ENCODE peak calls at places on chromosome 9, in eight cellular contexts. Y is HepG2, L is vagina, M is left ventricle myocardium inferior, X is HCT116, R is mammary epithelial cell, D is heart left ventricle, P is A673. S is an unnamed sample.
A peak's percentile ranks its signal among the peaks of the same experiment; 100 is the strongest.

GRCh38 chr9:129596541-129597328 is 24.2 kb downstream of the C9orf50 start:
- DNase-seq in Y (peak; percentile 82), L (no peak), M (peak; percentile 75), X (peak; percentile 88), R (no peak), D (peak; percentile 82), P (no peak), S (no peak)

GRCh38 chr9:84673806-84674205 is 4.3 kb downstream of the NTRK2 start:
- DNase-seq in Y (no peak), L (no peak), M (no peak), X (no peak), R (no peak), D (no peak), P (no peak), S (no peak)

GRCh38 chr9:120436937-120437592 is 142.9 kb downstream of the CDK5RAP2 start:
- DNase-seq in Y (no peak), L (no peak), M (peak; percentile 44), X (no peak), R (no peak), D (peak; percentile 45), P (no peak), S (no peak)

GRCh38 chr9:121634800-121635261 is 16.6 kb upstream of the DAB2IP start:
- DNase-seq in Y (peak; percentile 57), L (no peak), M (no peak), X (no peak), R (no peak), D (no peak), P (no peak), S (peak; percentile 53)

GRCh38 chr9:85408494-85408893 is 333.3 kb downstream of the AGTPBP1 start:
- DNase-seq in Y (peak; percentile 48), L (no peak), M (no peak), X (no peak), R (no peak), D (no peak), P (no peak), S (no peak)

GRCh38 chr9:83066771-83067170 is 3.8 kb upstream of the RASEF start:
- DNase-seq in Y (no peak), L (no peak), M (no peak), X (no peak), R (peak; percentile 82), D (no peak), P (no peak), S (no peak)

GRCh38 chr9:86585422-86586143 is 231.4 kb upstream of the TUT7 start:
- DNase-seq in Y (no peak), L (no peak), M (no peak), X (no peak), R (no peak), D (no peak), P (no peak), S (no peak)

GRCh38 chr9:115276621-115277020 is 158.7 kb upstream of the TNC start:
- DNase-seq in Y (no peak), L (no peak), M (no peak), X (no peak), R (no peak), D (no peak), P (no peak), S (no peak)

GRCh38 chr9:81814404-81814793 is 113.8 kb upstream of the SPATA31D4 start:
- DNase-seq in Y (peak; percentile 58), L (no peak), M (no peak), X (no peak), R (no peak), D (no peak), P (no peak), S (no peak)

GRCh38 chr9:137241490-137242328 is 622 bp downstream of the TUBB4B start:
- DNase-seq in Y (peak; percentile 54), L (no peak), M (peak; percentile 72), X (no peak), R (peak; percentile 69), D (peak; percentile 80), P (no peak), S (no peak)

GRCh38 chr9:33202552-33203300 is 35.6 kb upstream of the B4GALT1 start:
- DNase-seq in Y (no peak), L (no peak), M (peak; percentile 69), X (no peak), R (no peak), D (peak; percentile 77), P (no peak), S (no peak)

GRCh38 chr9:105887679-105888078 is 193.3 kb downstream of the TMEM38B start:
- DNase-seq in Y (no peak), L (no peak), M (no peak), X (no peak), R (no peak), D (no peak), P (no peak), S (no peak)

GRCh38 chr9:77901771-77902170 is 129.8 kb downstream of the GNAQ start:
- DNase-seq in Y (no peak), L (no peak), M (no peak), X (no peak), R (no peak), D (no peak), P (no peak), S (no peak)

GRCh38 chr9:22040760-22041159 is 31.7 kb upstream of the CDKN2B start:
- DNase-seq in Y (no peak), L (no peak), M (no peak), X (no peak), R (peak; percentile 86), D (no peak), P (no peak), S (no peak)

GRCh38 chr9:7234144-7234543 is 476.4 kb downstream of the KDM4C start:
- DNase-seq in Y (peak; percentile 52), L (peak; percentile 42), M (no peak), X (peak; percentile 41), R (peak; percentile 35), D (no peak), P (peak; percentile 67), S (peak; percentile 32)

GRCh38 chr9:131422241-131422792 is 28.4 kb downstream of the PRRC2B start:
- DNase-seq in Y (no peak), L (no peak), M (peak; percentile 25), X (no peak), R (peak; percentile 49), D (no peak), P (no peak), S (peak; percentile 58)

GRCh38 chr9:136855461-136856077 is 3.4 kb downstream of the MAMDC4 start:
- DNase-seq in Y (no peak), L (no peak), M (peak; percentile 14), X (no peak), R (no peak), D (peak; percentile 29), P (no peak), S (peak; percentile 66)

GRCh38 chr9:130997925-130998595 is 10.9 kb upstream of the LAMC3 start:
- DNase-seq in Y (peak; percentile 56), L (no peak), M (peak; percentile 68), X (peak; percentile 60), R (peak; percentile 48), D (peak; percentile 73), P (peak; percentile 72), S (peak; percentile 89)

GRCh38 chr9:38332625-38333024 is 59.9 kb upstream of the ALDH1B1 start:
- DNase-seq in Y (no peak), L (no peak), M (no peak), X (no peak), R (no peak), D (no peak), P (no peak), S (no peak)

GRCh38 chr9:127555830-127556820 is 56.0 kb upstream of the STXBP1 start:
- DNase-seq in Y (no peak), L (no peak), M (peak; percentile 58), X (peak; percentile 80), R (peak; percentile 94), D (peak; percentile 81), P (peak; percentile 82), S (no peak)

GRCh38 chr9:127557466-127557869 is 54.6 kb upstream of the STXBP1 start:
- DNase-seq in Y (no peak), L (no peak), M (no peak), X (no peak), R (no peak), D (no peak), P (peak; percentile 70), S (peak; percentile 43)

GRCh38 chr9:127556871-127557270 is 55.2 kb upstream of the STXBP1 start:
- DNase-seq in Y (no peak), L (no peak), M (no peak), X (no peak), R (no peak), D (no peak), P (no peak), S (no peak)

GRCh38 chr9:127553793-127554192 is 58.3 kb upstream of the STXBP1 start:
- DNase-seq in Y (no peak), L (no peak), M (no peak), X (no peak), R (no peak), D (no peak), P (no peak), S (no peak)

GRCh38 chr9:127554966-127555829 is 56.9 kb upstream of the STXBP1 start:
- DNase-seq in Y (no peak), L (no peak), M (no peak), X (no peak), R (no peak), D (no peak), P (peak; percentile 35), S (no peak)
- H3K4me1 ChIP-seq in Y (peaks cover 40% of the 10 kb centered on the region), L (peaks cover 91% of the 10 kb centered on the region), M (peaks cover 84% of the 10 kb centered on the region), X (peaks cover 54% of the 10 kb centered on the region), R (peaks cover 64% of the 10 kb centered on the region), D (peaks cover 63% of the 10 kb centered on the region), P (peaks cover 44% of the 10 kb centered on the region), S (no peaks in the 10 kb centered on the region)

GRCh38 chr9:75855509-75855908 is 35.0 kb upstream of the PCSK5 start:
- DNase-seq in Y (peak; percentile 13), L (no peak), M (no peak), X (peak; percentile 18), R (peak; percentile 16), D (no peak), P (peak; percentile 33), S (no peak)
- TF ChIP-seq CTCF in Y (peak; percentile 53), L (no peak), M (peak; percentile 67), X (peak; percentile 49), R (peak; percentile 48), D (peak; percentile 33), P (peak; percentile 58), S (peak; percentile 48)

GRCh38 chr9:124001865-124002525 is 9.6 kb upstream of the LHX2 start:
- DNase-seq in Y (no peak), L (no peak), M (no peak), X (no peak), R (no peak), D (no peak), P (no peak), S (no peak)

GRCh38 chr9:123999668-124000067 is 11.9 kb upstream of the LHX2 start:
- DNase-seq in Y (no peak), L (no peak), M (no peak), X (no peak), R (no peak), D (no peak), P (no peak), S (no peak)

GRCh38 chr9:124000161-124000783 is 11.3 kb upstream of the LHX2 start:
- DNase-seq in Y (no peak), L (no peak), M (no peak), X (no peak), R (no peak), D (no peak), P (no peak), S (no peak)

GRCh38 chr9:124000784-124001444 is 10.7 kb upstream of the LHX2 start:
- DNase-seq in Y (no peak), L (no peak), M (no peak), X (no peak), R (no peak), D (no peak), P (no peak), S (no peak)

GRCh38 chr9:124001445-124001799 is 10.1 kb upstream of the LHX2 start:
- DNase-seq in Y (no peak), L (no peak), M (no peak), X (no peak), R (no peak), D (no peak), P (no peak), S (no peak)
- H3K4me1 ChIP-seq in Y (peaks cover 20% of the 10 kb centered on the region), L (peaks cover 28% of the 10 kb centered on the region), M (peaks cover 20% of the 10 kb centered on the region), X (no peaks in the 10 kb centered on the region), R (peaks cover 14% of the 10 kb centered on the region), D (peaks cover 14% of the 10 kb centered on the region), P (no peaks in the 10 kb centered on the region), S (no peaks in the 10 kb centered on the region)

GRCh38 chr9:133041958-133042357 is 11.2 kb downstream of the GTF3C5 start:
- DNase-seq in Y (no peak), L (no peak), M (no peak), X (no peak), R (no peak), D (no peak), P (no peak), S (no peak)
- TF ChIP-seq CTCF in Y (no peak), L (no peak), M (no peak), X (no peak), R (no peak), D (no peak), P (no peak), S (no peak)

S was measured in BE2C.